ENCODE peak calls at places on chromosomes 7 and 10, in six cellular contexts. W, A, C, E, O and X are unnamed samples.
A peak's percentile ranks its signal among the peaks of the same experiment; 100 is the strongest.

GRCh38 chr10:133614830-133615580 is 11.6 kb downstream of the FRG2B start:
- DNase-seq in W (no peak), A (no peak), C (no peak), E (no peak), O (no peak), X (no peak)

GRCh38 chr7:43077732-43078391 is 34.6 kb upstream of the HECW1 start:
- DNase-seq in W (no peak), A (peak; percentile 15), C (peak; percentile 29), E (peak; percentile 19), O (peak; percentile 35), X (peak; percentile 18)

GRCh38 chr10:124628676-124629021 is 115.5 kb downstream of the FAM53B start:
- DNase-seq in W (no peak), A (no peak), C (no peak), E (no peak), O (no peak), X (no peak)

GRCh38 chr10:48187126-48187525 is 87.4 kb downstream of the FRMPD2 start:
- DNase-seq in W (no peak), A (no peak), C (no peak), E (no peak), O (no peak), X (no peak)

GRCh38 chr10:84196083-84196482 is 1.7 kb downstream of the CDHR1 start:
- DNase-seq in W (no peak), A (no peak), C (no peak), E (no peak), O (no peak), X (no peak)

GRCh38 chr7:155962968-155963300 is 150.7 kb upstream of the SHH start:
- DNase-seq in W (no peak), A (no peak), C (no peak), E (no peak), O (no peak), X (no peak)

GRCh38 chr10:3873728-3874461 is 88.9 kb upstream of the KLF6 start:
- DNase-seq in W (peak; percentile 20), A (no peak), C (peak; percentile 72), E (no peak), O (peak; percentile 41), X (peak; percentile 36)

GRCh38 chr7:129609666-129610065 is 1.9 kb upstream of the NRF1 start:
- DNase-seq in W (no peak), A (no peak), C (no peak), E (no peak), O (no peak), X (no peak)

GRCh38 chr7:101315336-101315735 is 6.3 kb downstream of the IFT22 start:
- DNase-seq in W (peak; percentile 38), A (peak; percentile 62), C (peak; percentile 71), E (no peak), O (peak; percentile 71), X (peak; percentile 44)

GRCh38 chr7:117098457-117098856 is 145.2 kb downstream of the ST7 start:
- DNase-seq in W (no peak), A (no peak), C (peak; percentile 97), E (peak; percentile 40), O (no peak), X (no peak)

GRCh38 chr7:139774376-139774775 is 3.4 kb downstream of the HIPK2 start:
- DNase-seq in W (no peak), A (no peak), C (peak; percentile 93), E (no peak), O (no peak), X (no peak)

GRCh38 chr10:72812798-72813430 is 80.6 kb upstream of the OIT3 start:
- DNase-seq in W (no peak), A (no peak), C (peak; percentile 72), E (peak; percentile 72), O (no peak), X (no peak)

GRCh38 chr7:151688236-151688780 is 168.6 kb upstream of the RHEB start:
- DNase-seq in W (no peak), A (no peak), C (no peak), E (no peak), O (peak; percentile 68), X (no peak)

GRCh38 chr7:118184392-118184899 is 482 bp downstream of the LSM8 start:
- DNase-seq in W (no peak), A (no peak), C (no peak), E (no peak), O (peak; percentile 2), X (no peak)

GRCh38 chr10:59006511-59007306 is 169.7 kb upstream of the PHYHIPL start:
- DNase-seq in W (no peak), A (no peak), C (peak; percentile 81), E (peak; percentile 59), O (no peak), X (no peak)

GRCh38 chr7:16345979-16346958 is 75.1 kb downstream of the CRPPA start:
- DNase-seq in W (no peak), A (no peak), C (peak; percentile 88), E (peak; percentile 43), O (no peak), X (no peak)